ENCODE peak calls at places on chromosomes 13 and 19, in seven cellular contexts. F, W, S, C, R, Y and A are unnamed samples.

GRCh38 chr13:73216381-73216831 is 157.6 kb downstream of the KLF5 start:
- DNase-seq in Y (no peak), C (no peak), W (no peak), R (no peak), S (no peak), F (no peak), A (no peak)

GRCh38 chr19:17021793-17022590 is 4.6 kb downstream of the CPAMD8 start:
- DNase-seq in S (no peak), F (no peak), R (no peak), Y (no peak), W (no peak), C (no peak), A (no peak)

GRCh38 chr13:82963466-82963865 is 918.8 kb downstream of the SLITRK1 start:
- DNase-seq in C (no peak), R (no peak), W (no peak), S (no peak), F (no peak), Y (peak), A (no peak)

GRCh38 chr19:55600336-55601028 is 394 bp downstream of the ZNF524 start:
- DNase-seq in S (no peak), F (no peak), C (no peak), R (peak), W (no peak), Y (no peak), A (peak)

GRCh38 chr19:36573948-36574726 is 1.0 kb upstream of the ZNF529 start:
- DNase-seq in F (peak), S (no peak), W (no peak), C (no peak), Y (peak), R (no peak), A (peak)

GRCh38 chr19:2795827-2796658 is 10.7 kb downstream of the THOP1 start:
- DNase-seq in F (no peak), Y (no peak), C (no peak), S (no peak), W (no peak), R (no peak), A (no peak)

GRCh38 chr13:109481046-109481445 is 305.3 kb downstream of the IRS2 start:
- DNase-seq in R (no peak), Y (peak), F (no peak), C (no peak), W (no peak), S (no peak), A (no peak)

GRCh38 chr19:14073232-14073924 is 792 bp downstream of the MISP3 start:
- DNase-seq in R (peak), F (peak), C (peak), Y (peak), S (no peak), W (peak), A (peak)

GRCh38 chr13:80173224-80173623 is 167.7 kb downstream of the SPRY2 start:
- DNase-seq in R (no peak), S (no peak), Y (no peak), W (no peak), C (no peak), F (peak), A (no peak)

GRCh38 chr19:31126236-31126635 is 223.0 kb downstream of the TSHZ3 start:
- DNase-seq in F (no peak), Y (no peak), R (no peak), S (no peak), C (no peak), W (no peak), A (no peak)

GRCh38 chr13:21310220-21310619 is 133.8 kb downstream of the MRPL57 start:
- DNase-seq in Y (no peak), W (no peak), C (no peak), R (no peak), S (no peak), F (no peak), A (no peak)

GRCh38 chr13:77832339-77833100 is 86.1 kb downstream of the EDNRB start:
- DNase-seq in R (no peak), Y (no peak), C (no peak), S (no peak), F (no peak), W (no peak), A (no peak)

GRCh38 chr13:79775830-79776229 is 294.9 kb downstream of the NDFIP2 start:
- DNase-seq in R (no peak), F (peak), S (peak), W (no peak), Y (peak), C (peak), A (peak)

GRCh38 chr19:32309711-32310390 is 35.6 kb upstream of the ZNF507 start:
- DNase-seq in Y (no peak), R (no peak), C (no peak), F (no peak), S (no peak), W (no peak), A (no peak)

GRCh38 chr13:95494082-95494681 is 58.3 kb upstream of the CLDN10 start:
- DNase-seq in S (peak), C (no peak), R (no peak), F (no peak), W (no peak), Y (peak), A (no peak)

GRCh38 chr19:1161716-1162115 is 12.4 kb downstream of the SBNO2 start:
- DNase-seq in R (no peak), W (no peak), F (peak), S (no peak), Y (no peak), C (no peak), A (no peak)

GRCh38 chr13:93700115-93700514 is 473.5 kb downstream of the GPC6 start:
- DNase-seq in C (no peak), W (no peak), F (no peak), Y (peak), R (no peak), S (no peak), A (no peak)

GRCh38 chr13:96223231-96223630 is 133.3 kb downstream of the HS6ST3 start:
- DNase-seq in R (no peak), S (no peak), Y (no peak), W (peak), C (no peak), F (no peak), A (no peak)

GRCh38 chr13:27440408-27440807 is 10.0 kb downstream of the MTIF3 start:
- DNase-seq in F (no peak), Y (no peak), W (no peak), R (no peak), C (no peak), S (no peak), A (no peak)

GRCh38 chr13:109483369-109483768 is 303.0 kb downstream of the IRS2 start:
- DNase-seq in R (no peak), S (no peak), W (no peak), F (no peak), C (no peak), Y (peak), A (no peak)

GRCh38 chr19:48123907-48124675 is 13.5 kb upstream of the PLA2G4C start:
- DNase-seq in C (no peak), S (peak), R (no peak), Y (peak), W (no peak), F (no peak), A (no peak)

GRCh38 chr19:48881741-48882657 is 9.8 kb downstream of the PPP1R15A start:
- DNase-seq in S (no peak), W (no peak), F (no peak), Y (no peak), C (no peak), R (no peak), A (no peak)

GRCh38 chr19:49114630-49115363 is 627 bp downstream of the LIN7B start:
- DNase-seq in R (peak), Y (peak), C (peak), S (no peak), W (peak), F (peak), A (peak)

GRCh38 chr19:11091343-11092153 is 2.3 kb downstream of the LDLR start:
- DNase-seq in R (peak), Y (peak), W (no peak), F (peak), C (peak), S (peak), A (no peak)

GRCh38 chr19:6925801-6926751 is 38.7 kb downstream of the ADGRE1 start:
- DNase-seq in R (no peak), W (no peak), F (no peak), S (no peak), C (no peak), Y (no peak), A (no peak)

GRCh38 chr19:39641773-39642172 is 13.9 kb upstream of the LGALS16 start:
- DNase-seq in S (no peak), R (no peak), F (no peak), W (no peak), C (no peak), Y (no peak), A (no peak)

GRCh38 chr13:94431569-94431968 is 47.9 kb downstream of the DCT start:
- DNase-seq in S (no peak), W (no peak), C (no peak), F (no peak), R (no peak), Y (no peak), A (no peak)

GRCh38 chr13:43348397-43348796 is 325.0 kb downstream of the DNAJC15 start:
- DNase-seq in R (no peak), W (no peak), Y (peak), C (no peak), S (no peak), F (no peak), A (no peak)

GRCh38 chr13:80237646-80238045 is 103.3 kb downstream of the SPRY2 start:
- DNase-seq in C (no peak), S (no peak), R (no peak), F (no peak), W (no peak), Y (no peak), A (no peak)

GRCh38 chr19:13751436-13751835 is 12.9 kb upstream of the MRI1 start:
- DNase-seq in R (no peak), W (no peak), Y (no peak), F (no peak), S (no peak), C (no peak), A (no peak)

GRCh38 chr13:97855570-97855970 is 97.9 kb upstream of the IPO5 start:
- DNase-seq in Y (peak), S (peak), C (peak), R (peak), W (no peak), F (peak), A (no peak)

DNA sequence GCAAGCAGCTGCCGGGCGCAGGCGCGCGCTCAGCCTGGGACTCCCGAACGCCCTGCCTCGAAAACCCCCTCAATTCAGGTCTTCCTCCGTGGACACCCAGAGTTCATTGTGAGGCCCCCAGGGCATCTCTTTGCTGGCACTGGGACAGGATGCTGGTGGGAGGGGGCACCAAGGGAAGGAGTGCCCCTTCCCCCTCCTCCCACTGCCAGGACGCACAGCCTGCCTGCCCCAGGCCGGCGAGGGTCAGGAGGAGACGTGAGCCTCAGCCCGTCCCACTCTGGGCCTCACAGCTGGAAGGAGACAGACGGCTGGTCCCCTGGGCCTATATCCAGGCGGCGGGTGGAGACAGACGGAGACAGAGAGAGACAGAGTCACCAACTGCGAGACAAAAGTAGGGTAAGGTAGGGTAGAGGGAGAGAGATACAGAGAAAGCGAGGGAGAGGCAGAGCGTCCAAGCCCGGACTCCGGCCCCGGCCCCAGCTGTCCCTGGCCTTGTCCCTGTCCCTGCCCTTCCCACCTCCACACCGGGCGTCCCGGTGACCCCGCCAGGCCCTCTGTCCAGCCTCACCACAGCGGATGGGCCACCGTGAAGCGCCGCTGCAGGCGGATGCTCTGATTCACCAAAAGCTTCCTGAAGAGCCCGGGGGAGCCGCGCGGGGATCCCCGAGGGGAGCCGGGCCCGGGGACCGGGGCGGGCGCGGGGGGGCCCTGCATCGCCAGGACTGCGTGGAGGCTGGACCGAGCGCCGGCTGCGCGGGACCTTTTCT is at the start of gene PDE4C:
- DNase-seq in F (no peak), Y (no peak), W (peak), C (no peak), S (no peak), R (peak), A (no peak)
- H3K27ac ChIP-seq in F (peak), Y (no peak), W (peak), C (no peak), S (no peak), R (peak), A (no peak)

DNA sequence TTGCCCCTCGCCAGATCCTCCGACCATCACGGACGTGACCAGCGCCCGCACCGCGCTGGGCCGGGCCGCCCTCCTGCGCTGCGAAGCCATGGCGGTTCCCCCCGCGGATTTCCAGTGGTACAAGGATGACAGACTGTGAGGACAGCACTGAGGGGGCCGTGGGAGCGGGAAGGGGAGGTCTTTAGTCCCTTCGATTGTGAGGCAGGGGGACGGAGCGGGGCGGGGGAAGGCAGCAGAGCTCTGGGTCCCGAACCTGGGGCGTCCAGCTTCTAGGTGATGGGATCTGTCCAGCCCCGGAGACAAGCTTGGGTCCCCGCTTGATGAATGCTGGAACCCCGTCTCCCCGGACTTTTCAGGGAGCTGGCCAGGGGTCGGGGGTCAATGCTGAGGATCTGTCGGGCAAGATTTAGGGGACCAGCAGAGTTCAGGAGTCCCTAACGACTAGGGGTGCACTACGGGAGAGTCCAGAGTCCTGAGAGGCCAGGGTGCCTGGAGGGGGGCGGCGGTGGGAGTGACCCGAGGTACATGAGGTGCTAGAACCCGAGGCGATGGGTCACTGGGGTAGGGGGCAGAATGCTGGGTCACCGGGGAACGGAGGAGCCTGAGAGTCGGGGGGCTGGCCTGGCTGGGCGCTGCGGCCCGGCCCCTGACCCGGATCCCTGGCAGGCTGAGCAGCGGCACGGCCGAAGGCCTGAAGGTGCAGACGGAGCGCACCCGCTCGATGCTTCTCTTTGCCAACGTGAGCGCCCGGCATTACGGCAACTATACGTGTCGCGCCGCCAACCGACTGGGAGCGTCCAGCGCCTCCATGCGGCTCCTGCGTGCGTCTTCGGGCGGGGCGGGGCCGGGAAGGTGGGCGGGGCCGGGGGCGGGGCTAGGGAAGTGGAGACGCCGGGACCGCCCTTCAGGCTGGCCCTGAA is 14.6 kb downstream of the VSIG10L start:
- DNase-seq in F (peak), R (no peak), W (peak), C (no peak), Y (peak), S (no peak), A (no peak)
- H3K4me3 ChIP-seq in F (no peak), R (no peak), W (peak), C (no peak), Y (peak), S (peak), A (peak)

GRCh38 chr19:44753932-44754742 is 5.6 kb downstream of the BCL3 start:
- DNase-seq in Y (peak), C (peak), W (peak), S (no peak), R (peak), F (peak), A (no peak)

GRCh38 chr19:44755219-44755618 is 6.7 kb downstream of the BCL3 start:
- DNase-seq in F (no peak), S (no peak), C (no peak), W (no peak), R (no peak), Y (no peak), A (no peak)

GRCh38 chr19:44753619-44753931 is 5.1 kb downstream of the BCL3 start:
- DNase-seq in R (no peak), W (no peak), F (no peak), S (no peak), C (no peak), Y (no peak), A (no peak)

GRCh38 chr19:44756089-44756562 is 7.6 kb downstream of the BCL3 start:
- DNase-seq in Y (no peak), S (no peak), W (no peak), R (no peak), F (no peak), C (no peak), A (no peak)

GRCh38 chr19:44754743-44755066 is 6.2 kb downstream of the BCL3 start:
- DNase-seq in C (no peak), S (no peak), R (no peak), Y (no peak), W (no peak), F (no peak), A (no peak)
- H3K27ac ChIP-seq in C (peak), S (peak), R (peak), Y (peak), W (peak), F (peak), A (peak)

DNA sequence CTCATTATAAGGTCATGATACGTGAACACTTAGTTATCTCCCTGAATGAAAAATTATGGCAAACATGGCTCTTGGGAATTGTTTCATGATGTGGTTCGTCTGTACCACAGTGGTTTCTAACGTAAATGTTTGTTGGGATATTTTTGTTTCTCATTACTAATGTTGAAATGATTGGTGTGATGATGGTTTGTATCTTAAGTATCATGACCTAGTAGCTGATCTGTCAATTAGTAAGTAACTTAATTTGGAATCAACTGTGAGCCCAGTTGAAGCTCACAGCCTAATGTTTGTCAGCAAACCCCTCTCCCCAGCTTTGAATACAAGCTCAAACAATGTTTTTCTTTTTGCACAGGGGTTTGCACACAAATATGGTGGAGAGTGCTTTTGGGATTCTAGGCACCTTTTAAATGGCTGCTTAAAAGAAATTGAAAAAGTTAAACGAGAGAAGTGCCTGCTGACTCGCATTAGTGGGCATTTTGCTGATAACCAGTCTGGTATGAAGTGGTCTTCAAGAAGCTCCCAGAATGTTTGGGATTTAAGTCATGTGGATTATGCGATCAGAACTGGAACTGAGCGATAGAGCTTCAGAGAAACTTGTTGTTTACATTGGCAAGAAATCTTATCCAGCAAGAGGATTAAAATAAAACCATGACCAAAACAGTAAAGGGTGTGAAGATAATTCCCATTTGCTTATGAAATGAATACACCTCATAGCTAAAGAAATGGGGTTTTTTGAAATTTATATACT is 68.2 kb downstream of the LMO7 start:
- DNase-seq in C (no peak), R (no peak), W (no peak), S (peak), F (no peak), Y (peak), A (no peak)
- H3K4me3 ChIP-seq in C (no peak), R (no peak), W (no peak), S (no peak), F (no peak), Y (no peak), A (no peak)

GRCh38 chr13:113900646-113901045 is 36.8 kb upstream of the GAS6 start:
- DNase-seq in F (no peak), S (no peak), R (peak), C (peak), Y (no peak), W (no peak), A (peak)
- H3K27ac ChIP-seq in F (no peak), S (peak), R (peak), C (no peak), Y (no peak), W (no peak), A (no peak)

GRCh38 chr13:47457631-47458030 is 543.4 kb downstream of the SUCLA2 start:
- DNase-seq in S (no peak), W (no peak), R (no peak), F (no peak), C (no peak), Y (no peak), A (no peak)
- H3K4me3 ChIP-seq in S (no peak), W (no peak), R (no peak), F (no peak), C (no peak), Y (no peak), A (no peak)